ENCODE peak calls at places on chromosome 22, in six cellular contexts. One of them, this sample, is unnamed.

GRCh38 chr22:37020192-37020479 is 594 bp downstream of the MPST start:
- DNase-seq in myocyte: peak
- DNase-seq in psoas muscle: no peak
- DNase-seq in nucleus accumbens: no peak
- DNase-seq in pancreas: peak
- DNase-seq in stimulated activated CD8-positive, alpha-beta memory T cell treated with anti-CD3 and anti-CD28 coated beads, Interleukin-7, amount 100 ng/mL, for 4 hours: no peak
- DNase-seq in this sample: no peak

GRCh38 chr22:50705219-50705691 is 32.6 kb downstream of the SHANK3 start:
- DNase-seq in myocyte: no peak
- DNase-seq in psoas muscle: no peak
- DNase-seq in nucleus accumbens: peak
- DNase-seq in pancreas: peak
- DNase-seq in stimulated activated CD8-positive, alpha-beta memory T cell treated with anti-CD3 and anti-CD28 coated beads, Interleukin-7, amount 100 ng/mL, for 4 hours: no peak
- DNase-seq in this sample: peak

GRCh38 chr22:19741053-19741452 is 17.7 kb downstream of the GP1BB start:
- DNase-seq in myocyte: no peak
- DNase-seq in psoas muscle: no peak
- DNase-seq in nucleus accumbens: no peak
- DNase-seq in pancreas: no peak
- DNase-seq in stimulated activated CD8-positive, alpha-beta memory T cell treated with anti-CD3 and anti-CD28 coated beads, Interleukin-7, amount 100 ng/mL, for 4 hours: no peak
- DNase-seq in this sample: no peak

GRCh38 chr22:23525510-23525909 is 54.6 kb downstream of the IGLL1 start:
- DNase-seq in myocyte: no peak
- DNase-seq in psoas muscle: no peak
- DNase-seq in nucleus accumbens: no peak
- DNase-seq in pancreas: no peak
- DNase-seq in stimulated activated CD8-positive, alpha-beta memory T cell treated with anti-CD3 and anti-CD28 coated beads, Interleukin-7, amount 100 ng/mL, for 4 hours: no peak
- DNase-seq in this sample: no peak

GRCh38 chr22:23862103-23862502 is 4.4 kb downstream of the SLC2A11 start:
- DNase-seq in myocyte: peak
- DNase-seq in psoas muscle: no peak
- DNase-seq in nucleus accumbens: no peak
- DNase-seq in pancreas: no peak
- DNase-seq in stimulated activated CD8-positive, alpha-beta memory T cell treated with anti-CD3 and anti-CD28 coated beads, Interleukin-7, amount 100 ng/mL, for 4 hours: no peak
- DNase-seq in this sample: no peak

GRCh38 chr22:24423519-24424000 is 3.8 kb upstream of the ADORA2A start:
- DNase-seq in myocyte: peak
- DNase-seq in psoas muscle: peak
- DNase-seq in nucleus accumbens: no peak
- DNase-seq in pancreas: no peak
- DNase-seq in stimulated activated CD8-positive, alpha-beta memory T cell treated with anti-CD3 and anti-CD28 coated beads, Interleukin-7, amount 100 ng/mL, for 4 hours: peak
- DNase-seq in this sample: no peak

GRCh38 chr22:19848298-19849224 is 6.1 kb downstream of the GNB1L start:
- DNase-seq in myocyte: peak
- DNase-seq in psoas muscle: peak
- DNase-seq in nucleus accumbens: no peak
- DNase-seq in pancreas: peak
- DNase-seq in stimulated activated CD8-positive, alpha-beta memory T cell treated with anti-CD3 and anti-CD28 coated beads, Interleukin-7, amount 100 ng/mL, for 4 hours: no peak
- DNase-seq in this sample: peak

GRCh38 chr22:37483594-37484114 is 2.5 kb downstream of the MFNG start:
- DNase-seq in myocyte: peak
- DNase-seq in psoas muscle: no peak
- DNase-seq in nucleus accumbens: no peak
- DNase-seq in pancreas: no peak
- DNase-seq in stimulated activated CD8-positive, alpha-beta memory T cell treated with anti-CD3 and anti-CD28 coated beads, Interleukin-7, amount 100 ng/mL, for 4 hours: no peak
- DNase-seq in this sample: no peak

GRCh38 chr22:23700706-23701105 is 9.9 kb downstream of the RGL4 start:
- DNase-seq in myocyte: no peak
- DNase-seq in psoas muscle: no peak
- DNase-seq in nucleus accumbens: no peak
- DNase-seq in pancreas: peak
- DNase-seq in stimulated activated CD8-positive, alpha-beta memory T cell treated with anti-CD3 and anti-CD28 coated beads, Interleukin-7, amount 100 ng/mL, for 4 hours: no peak
- DNase-seq in this sample: no peak

GRCh38 chr22:49129736-49130135 is 697.9 kb downstream of the BRD1 start:
- DNase-seq in myocyte: no peak
- DNase-seq in psoas muscle: no peak
- DNase-seq in nucleus accumbens: no peak
- DNase-seq in pancreas: no peak
- DNase-seq in stimulated activated CD8-positive, alpha-beta memory T cell treated with anti-CD3 and anti-CD28 coated beads, Interleukin-7, amount 100 ng/mL, for 4 hours: no peak
- DNase-seq in this sample: no peak

GRCh38 chr22:31901388-31902137 is 42.8 kb upstream of the YWHAH start:
- DNase-seq in myocyte: no peak
- DNase-seq in psoas muscle: no peak
- DNase-seq in nucleus accumbens: no peak
- DNase-seq in pancreas: no peak
- DNase-seq in stimulated activated CD8-positive, alpha-beta memory T cell treated with anti-CD3 and anti-CD28 coated beads, Interleukin-7, amount 100 ng/mL, for 4 hours: no peak
- DNase-seq in this sample: no peak

GRCh38 chr22:28792491-28793383 is 7.6 kb downstream of the XBP1 start:
- DNase-seq in myocyte: no peak
- DNase-seq in psoas muscle: no peak
- DNase-seq in nucleus accumbens: no peak
- DNase-seq in pancreas: peak
- DNase-seq in stimulated activated CD8-positive, alpha-beta memory T cell treated with anti-CD3 and anti-CD28 coated beads, Interleukin-7, amount 100 ng/mL, for 4 hours: no peak
- DNase-seq in this sample: no peak

GRCh38 chr22:17780741-17781318 is 6.6 kb upstream of the BID start:
- DNase-seq in myocyte: no peak
- DNase-seq in psoas muscle: no peak
- DNase-seq in nucleus accumbens: no peak
- DNase-seq in pancreas: no peak
- DNase-seq in stimulated activated CD8-positive, alpha-beta memory T cell treated with anti-CD3 and anti-CD28 coated beads, Interleukin-7, amount 100 ng/mL, for 4 hours: no peak
- DNase-seq in this sample: no peak

GRCh38 chr22:31579835-31580242 is 82.2 kb downstream of the PISD start:
- DNase-seq in myocyte: no peak
- DNase-seq in psoas muscle: no peak
- DNase-seq in nucleus accumbens: no peak
- DNase-seq in pancreas: no peak
- DNase-seq in stimulated activated CD8-positive, alpha-beta memory T cell treated with anti-CD3 and anti-CD28 coated beads, Interleukin-7, amount 100 ng/mL, for 4 hours: no peak
- DNase-seq in this sample: no peak

GRCh38 chr22:46687045-46687444 is 51.0 kb downstream of the CERK start:
- DNase-seq in myocyte: no peak
- DNase-seq in psoas muscle: no peak
- DNase-seq in nucleus accumbens: no peak
- DNase-seq in pancreas: no peak
- DNase-seq in stimulated activated CD8-positive, alpha-beta memory T cell treated with anti-CD3 and anti-CD28 coated beads, Interleukin-7, amount 100 ng/mL, for 4 hours: no peak
- DNase-seq in this sample: no peak

GRCh38 chr22:49764151-49764581 is 63.5 kb downstream of the BRD1 start:
- DNase-seq in myocyte: peak
- DNase-seq in psoas muscle: peak
- DNase-seq in nucleus accumbens: no peak
- DNase-seq in pancreas: no peak
- DNase-seq in stimulated activated CD8-positive, alpha-beta memory T cell treated with anti-CD3 and anti-CD28 coated beads, Interleukin-7, amount 100 ng/mL, for 4 hours: no peak
- DNase-seq in this sample: peak

GRCh38 chr22:21044931-21045584 is 688 bp upstream of the LRRC74B start:
- DNase-seq in myocyte: peak
- DNase-seq in psoas muscle: peak
- DNase-seq in nucleus accumbens: no peak
- DNase-seq in pancreas: no peak
- DNase-seq in stimulated activated CD8-positive, alpha-beta memory T cell treated with anti-CD3 and anti-CD28 coated beads, Interleukin-7, amount 100 ng/mL, for 4 hours: no peak
- DNase-seq in this sample: no peak

GRCh38 chr22:46010951-46011626 is 34.1 kb upstream of the WNT7B start:
- DNase-seq in myocyte: peak
- DNase-seq in psoas muscle: peak
- DNase-seq in nucleus accumbens: peak
- DNase-seq in pancreas: peak
- DNase-seq in stimulated activated CD8-positive, alpha-beta memory T cell treated with anti-CD3 and anti-CD28 coated beads, Interleukin-7, amount 100 ng/mL, for 4 hours: no peak
- DNase-seq in this sample: peak

GRCh38 chr22:27507066-27507715 is 294.4 kb downstream of the MN1 start:
- DNase-seq in myocyte: no peak
- DNase-seq in psoas muscle: no peak
- DNase-seq in nucleus accumbens: no peak
- DNase-seq in pancreas: no peak
- DNase-seq in stimulated activated CD8-positive, alpha-beta memory T cell treated with anti-CD3 and anti-CD28 coated beads, Interleukin-7, amount 100 ng/mL, for 4 hours: no peak
- DNase-seq in this sample: no peak

GRCh38 chr22:25114369-25115362 is 85.0 kb upstream of the CRYBB3 start:
- DNase-seq in myocyte: no peak
- DNase-seq in psoas muscle: no peak
- DNase-seq in nucleus accumbens: no peak
- DNase-seq in pancreas: no peak
- DNase-seq in stimulated activated CD8-positive, alpha-beta memory T cell treated with anti-CD3 and anti-CD28 coated beads, Interleukin-7, amount 100 ng/mL, for 4 hours: no peak
- DNase-seq in this sample: no peak